ENCODE peak calls at places on chromosome 17, in five cellular contexts. X is PC-3, W is GM23338, B is osteoblast, A is endothelial cell of umbilical vein. L is an unnamed sample. For H4K20me1, the result is how much of the 10 kb centered on the place peaks cover.

GRCh38 chr17:42980274-42980765 is at the start of gene RUNDC1:
- DNase-seq in A (peak), X (peak), W (peak), B (peak), L (peak)

GRCh38 chr17:74240637-74241036 is 27.3 kb downstream of the TTYH2 start:
- DNase-seq in A (no peak), X (no peak), B (no peak), W (no peak), L (no peak)

GRCh38 chr17:50863221-50863843 is 2.8 kb downstream of the TOB1 start:
- DNase-seq in X (peak), B (no peak), W (peak), A (peak), L (peak)

GRCh38 chr17:57432507-57433277 is 176.4 kb downstream of the MSI2 start:
- DNase-seq in A (no peak), B (no peak), W (no peak), X (no peak), L (no peak)

GRCh38 chr17:66614469-66614868 is 220.4 kb upstream of the CACNG5 start:
- DNase-seq in X (no peak), B (no peak), W (no peak), A (no peak), L (peak)

GRCh38 chr17:49583889-49584288 is 8.2 kb downstream of the NXPH3 start:
- DNase-seq in A (no peak), B (peak), W (no peak), X (no peak), L (no peak)

GRCh38 chr17:29710891-29711418 is 88.2 kb upstream of the CORO6 start:
- DNase-seq in W (no peak), B (peak), X (peak), A (no peak), L (no peak)

GRCh38 chr17:703081-703875 is 11.4 kb downstream of the VPS53 start:
- DNase-seq in X (no peak), B (no peak), A (no peak), W (no peak), L (no peak)

GRCh38 chr17:38735161-38735997 is 5.2 kb downstream of the CISD3 start:
- DNase-seq in A (no peak), X (peak), B (peak), W (peak), L (peak)

GRCh38 chr17:74888440-74888839 is 5.0 kb downstream of the FADS6 start:
- DNase-seq in X (no peak), W (no peak), B (peak), A (no peak), L (no peak)

GRCh38 chr17:73647767-73648542 is 3.7 kb upstream of the SDK2 start:
- DNase-seq in B (peak), A (no peak), W (no peak), X (no peak), L (no peak)

GRCh38 chr17:57892146-57892819 is 42.4 kb upstream of the MRPS23 start:
- DNase-seq in W (peak), X (peak), B (peak), A (peak), L (peak)

GRCh38 chr17:40129498-40129897 is 7.7 kb downstream of the MSL1 start:
- DNase-seq in B (no peak), X (no peak), A (no peak), W (peak), L (no peak)

GRCh38 chr17:49022391-49022941 is 25.3 kb downstream of the IGF2BP1 start:
- DNase-seq in A (peak), W (peak), X (peak), B (peak), L (no peak)

GRCh38 chr17:33053641-33054040 is 62.0 kb downstream of the SPACA3 start:
- DNase-seq in X (no peak), W (no peak), A (no peak), B (no peak), L (no peak)

GRCh38 chr17:45775576-45776011 is 8.5 kb upstream of the CRHR1 start:
- DNase-seq in X (peak), B (no peak), A (no peak), W (no peak), L (no peak)

GRCh38 chr17:80760501-80760900 is 215.9 kb downstream of the RPTOR start:
- DNase-seq in B (no peak), A (peak), X (peak), W (no peak), L (peak)

GRCh38 chr17:57455063-57455914 is 199.0 kb downstream of the MSI2 start:
- DNase-seq in W (no peak), B (no peak), A (no peak), X (no peak), L (peak)

GRCh38 chr17:83173997-83174858 is 94.8 kb downstream of the METRNL start:
- DNase-seq in W (no peak), X (peak), A (no peak), B (no peak), L (peak)

GRCh38 chr17:76546556-76547182 is 6.8 kb downstream of the PRCD start:
- DNase-seq in X (peak), A (peak), B (peak), W (peak), L (no peak)

GRCh38 chr17:76545918-76546555 is 6.2 kb downstream of the PRCD start:
- DNase-seq in B (peak), X (no peak), W (peak), A (no peak), L (no peak)

GRCh38 chr17:76547642-76548202 is 7.9 kb downstream of the PRCD start:
- DNase-seq in B (peak), X (no peak), A (no peak), W (no peak), L (no peak)

GRCh38 chr17:76548378-76549214 is 8.8 kb downstream of the PRCD start:
- DNase-seq in A (no peak), X (no peak), W (peak), B (peak), L (no peak)

GRCh38 chr17:76547183-76547641 is 7.4 kb downstream of the PRCD start:
- DNase-seq in X (peak), A (peak), B (peak), W (peak), L (peak)
- H3K4me3 ChIP-seq in X (peak), A (no peak), B (peak), W (no peak), L (no peak)

GRCh38 chr17:3765981-3766380 is 35.0 kb downstream of the ITGAE start:
- DNase-seq in X (no peak), W (no peak), A (no peak), B (peak), L (no peak)
- H3K27ac ChIP-seq in X (no peak), W (no peak), A (no peak), B (no peak), L (no peak)

DNA sequence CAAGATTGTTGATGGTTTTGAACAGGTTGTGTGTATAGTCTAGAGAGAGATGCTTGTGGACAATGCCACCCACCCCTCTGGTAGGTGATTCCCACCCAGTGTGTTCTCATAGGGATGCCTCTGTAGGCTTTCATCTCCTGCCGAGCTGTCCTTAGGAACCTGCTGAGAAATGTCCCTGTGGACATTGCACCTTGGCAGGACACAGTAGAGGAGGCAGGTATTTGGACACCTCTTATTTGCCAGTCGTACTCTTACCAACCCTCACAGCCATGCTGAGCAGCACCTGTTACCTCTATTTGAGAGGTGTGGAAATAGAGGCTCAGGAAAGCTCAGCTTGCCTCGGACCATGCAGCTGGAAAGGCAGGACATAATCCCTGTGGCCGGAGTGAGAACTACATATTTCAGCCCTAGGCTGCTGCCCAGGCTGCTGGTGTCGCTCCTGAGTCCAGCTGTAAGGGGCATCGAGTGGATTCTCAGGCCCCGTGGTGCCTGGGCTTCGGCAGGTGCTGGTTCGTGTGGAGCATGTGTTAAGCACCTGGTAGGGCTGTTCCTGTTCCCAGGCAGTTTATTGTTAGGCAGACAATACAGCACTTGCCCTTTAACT is 33.3 kb downstream of the EPN2 start:
- DNase-seq in W (peak), X (no peak), A (peak), B (no peak), L (no peak)
- H4K20me1 ChIP-seq in W (under half), X (under half), A (under half), B (half or more), L (under half)

GRCh38 chr17:5499790-5500189 is 13.4 kb downstream of the MIS12 start:
- DNase-seq in A (no peak), B (peak), X (no peak), W (peak), L (no peak)
- H3K4me3 ChIP-seq in A (no peak), B (peak), X (peak), W (peak), L (no peak)

GRCh38 chr17:6700948-6701307 is 12.2 kb downstream of the SLC13A5 start:
- DNase-seq in W (no peak), B (no peak), X (no peak), A (no peak), L (no peak)
- H3K27ac ChIP-seq in W (no peak), B (no peak), X (no peak), A (no peak), L (no peak)

DNA sequence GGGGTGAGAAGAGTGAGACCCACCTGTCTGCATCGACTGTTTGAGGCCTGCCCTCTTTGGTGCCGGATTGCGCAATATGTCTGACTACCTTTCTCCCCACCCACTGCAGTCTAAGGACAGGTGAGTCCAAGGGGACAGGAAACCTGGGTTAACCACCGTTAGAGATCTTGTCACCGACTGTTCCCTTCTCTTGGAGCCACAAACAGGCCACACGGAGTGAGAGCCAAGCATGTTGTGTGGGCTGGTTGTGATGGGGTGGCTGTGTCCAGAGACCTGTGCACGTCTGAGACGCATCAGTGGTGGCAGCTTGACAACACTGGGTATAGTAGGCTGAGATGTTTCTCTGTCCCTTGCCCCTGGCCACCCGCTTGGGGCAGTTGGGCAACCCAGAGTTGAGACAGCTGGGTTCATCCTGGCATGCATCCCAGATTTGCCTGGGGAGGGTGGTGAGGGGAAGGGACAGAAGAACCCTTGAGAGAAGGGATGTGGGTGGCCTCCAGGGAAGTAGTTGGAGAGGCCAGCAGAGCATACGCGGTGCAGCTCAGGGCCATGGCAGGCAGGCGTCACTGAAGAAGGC is 21.4 kb downstream of the MPRIP start:
- DNase-seq in X (peak), A (no peak), W (no peak), B (peak), L (no peak)
- H4K20me1 ChIP-seq in X (half or more), A (under half), W (under half), B (half or more), L (under half)

GRCh38 chr17:78148286-78149016 is 2.3 kb downstream of the C17orf99 start:
- DNase-seq in A (no peak), B (peak), X (no peak), W (no peak), L (no peak)
- H3K4me3 ChIP-seq in A (no peak), B (no peak), X (no peak), W (no peak), L (no peak)

DNA sequence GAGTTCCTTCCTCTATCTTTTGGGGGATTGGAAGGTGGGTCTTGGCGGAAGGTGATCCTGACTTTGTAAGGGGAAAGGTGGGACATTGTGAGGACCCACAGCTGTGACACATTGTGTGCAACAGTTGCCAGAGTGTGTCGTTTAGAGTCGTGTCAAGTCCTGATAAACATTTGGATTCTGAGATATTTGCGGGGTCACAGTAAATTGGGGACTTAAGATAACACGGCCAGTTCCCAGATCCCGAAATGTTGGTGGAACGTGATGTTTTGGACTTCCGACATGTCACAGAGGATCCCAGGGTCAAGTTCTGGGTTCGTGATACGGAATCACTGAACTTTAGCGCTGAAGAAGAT is 648 bp downstream of the ATAD5 start:
- DNase-seq in A (peak), X (no peak), B (no peak), W (peak), L (no peak)
- H3K27ac ChIP-seq in A (peak), X (no peak), B (peak), W (peak), L (peak)

DNA sequence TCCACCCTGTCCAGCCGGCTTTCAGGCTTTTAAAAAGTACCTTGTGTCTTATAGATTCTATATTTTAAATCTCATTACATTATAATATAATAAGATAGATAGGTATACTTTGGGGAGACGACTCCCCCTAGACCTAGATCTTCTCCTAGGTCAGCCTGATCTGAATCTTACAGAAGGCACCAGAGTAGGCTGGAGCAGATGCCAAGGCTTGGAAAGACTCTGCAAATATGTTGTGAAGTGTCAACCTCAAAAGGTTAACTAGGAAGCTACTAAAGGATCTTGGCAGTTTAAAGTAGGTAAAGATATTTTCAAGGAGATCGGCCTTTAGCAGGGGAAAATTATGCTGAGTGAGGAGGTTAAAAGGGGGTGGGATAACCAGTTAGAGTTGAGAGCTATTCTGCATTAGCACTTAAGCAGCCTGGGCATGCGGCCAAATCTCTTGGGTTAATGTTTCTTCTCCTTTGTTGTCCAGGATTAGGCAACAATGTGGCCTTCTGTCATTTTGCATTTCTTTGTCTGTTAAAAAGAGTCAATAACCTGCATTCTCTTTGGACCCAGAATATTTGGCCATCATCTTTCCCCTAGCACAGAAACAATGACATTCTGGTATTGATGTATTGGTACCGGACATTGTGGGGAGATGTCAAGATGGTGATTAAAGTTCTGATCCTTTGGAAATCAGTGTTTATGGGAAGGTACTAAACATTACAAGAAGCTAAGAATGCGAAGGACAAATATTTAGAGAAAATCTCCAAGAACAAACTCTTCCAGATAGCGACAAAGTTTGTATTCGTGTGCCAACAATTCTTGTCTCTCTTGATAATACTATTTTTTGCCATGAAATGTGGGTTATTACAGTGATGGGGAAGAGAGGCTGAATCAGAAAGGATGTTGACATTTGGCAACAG is 51.2 kb upstream of the DHX40 start:
- DNase-seq in W (no peak), B (peak), A (peak), X (peak), L (no peak)
- H4K20me1 ChIP-seq in W (under half), B (under half), A (under half), X (under half), L (under half)